ENCODE peak calls at places on chromosomes 12 and 14, in four cellular contexts. K is suprapubic skin, W is IMR-90, D is ovary. H is an unnamed sample. For H3K27me3, the result is how much of the 10 kb centered on the place peaks cover.

GRCh38 chr14:91327201-91327600 is 82.7 kb upstream of the GPR68 start:
- DNase-seq in K (no peak), W (no peak), D (no peak), H (no peak)

GRCh38 chr12:109723311-109723791 is 9.7 kb downstream of the FAM222A start:
- DNase-seq in K (no peak), W (no peak), D (no peak), H (no peak)

GRCh38 chr12:92034858-92035401 is 110.7 kb downstream of the BTG1 start:
- DNase-seq in K (no peak), W (peak), D (peak), H (peak)

GRCh38 chr12:49301759-49302158 is 6.8 kb downstream of the PRPH start:
- DNase-seq in K (no peak), W (no peak), D (no peak), H (no peak)

GRCh38 chr12:30067156-30067555 is 283.4 kb upstream of the TMTC1 start:
- DNase-seq in K (no peak), W (peak), D (no peak), H (no peak)

GRCh38 chr14:101242442-101243385 is 318.6 kb upstream of the DIO3 start:
- DNase-seq in K (peak), W (no peak), D (no peak), H (no peak)

GRCh38 chr14:60643443-60644402 is 5.6 kb downstream of the SIX1 start:
- DNase-seq in K (no peak), W (peak), D (no peak), H (no peak)

GRCh38 chr14:38839743-38840375 is 263.2 kb downstream of the SEC23A start:
- DNase-seq in K (no peak), W (no peak), D (no peak), H (no peak)

GRCh38 chr12:53499261-53500118 is at the start of gene MAP3K12:
- DNase-seq in K (peak), W (peak), D (peak), H (peak)

GRCh38 chr14:34678735-34679134 is 35.7 kb downstream of the CFL2 start:
- DNase-seq in K (no peak), W (no peak), D (no peak), H (no peak)

GRCh38 chr14:24362241-24362960 is 5.6 kb upstream of the NFATC4 start:
- DNase-seq in K (no peak), W (peak), D (no peak), H (no peak)

GRCh38 chr12:108175310-108175709 is 46.2 kb downstream of the WSCD2 start:
- DNase-seq in K (no peak), W (no peak), D (no peak), H (no peak)

GRCh38 chr14:89501381-89501780 is 84.3 kb upstream of the FOXN3 start:
- DNase-seq in K (no peak), W (peak), D (no peak), H (no peak)

GRCh38 chr14:60981626-60982455 is 796 bp downstream of the SLC38A6 start:
- DNase-seq in K (no peak), W (peak), D (no peak), H (peak)

GRCh38 chr12:5193569-5193968 is 149.9 kb downstream of the KCNA5 start:
- DNase-seq in K (no peak), W (no peak), D (no peak), H (no peak)

GRCh38 chr12:31204995-31205582 is 120.9 kb downstream of the SINHCAF start:
- DNase-seq in K (no peak), W (peak), D (no peak), H (no peak)

GRCh38 chr12:2054091-2055018 is 1.6 kb downstream of the CACNA1C start:
- DNase-seq in K (no peak), W (no peak), D (no peak), H (no peak)
- H3K27me3 ChIP-seq in K (half or more), W (under half), D (under half), H (under half)

DNA sequence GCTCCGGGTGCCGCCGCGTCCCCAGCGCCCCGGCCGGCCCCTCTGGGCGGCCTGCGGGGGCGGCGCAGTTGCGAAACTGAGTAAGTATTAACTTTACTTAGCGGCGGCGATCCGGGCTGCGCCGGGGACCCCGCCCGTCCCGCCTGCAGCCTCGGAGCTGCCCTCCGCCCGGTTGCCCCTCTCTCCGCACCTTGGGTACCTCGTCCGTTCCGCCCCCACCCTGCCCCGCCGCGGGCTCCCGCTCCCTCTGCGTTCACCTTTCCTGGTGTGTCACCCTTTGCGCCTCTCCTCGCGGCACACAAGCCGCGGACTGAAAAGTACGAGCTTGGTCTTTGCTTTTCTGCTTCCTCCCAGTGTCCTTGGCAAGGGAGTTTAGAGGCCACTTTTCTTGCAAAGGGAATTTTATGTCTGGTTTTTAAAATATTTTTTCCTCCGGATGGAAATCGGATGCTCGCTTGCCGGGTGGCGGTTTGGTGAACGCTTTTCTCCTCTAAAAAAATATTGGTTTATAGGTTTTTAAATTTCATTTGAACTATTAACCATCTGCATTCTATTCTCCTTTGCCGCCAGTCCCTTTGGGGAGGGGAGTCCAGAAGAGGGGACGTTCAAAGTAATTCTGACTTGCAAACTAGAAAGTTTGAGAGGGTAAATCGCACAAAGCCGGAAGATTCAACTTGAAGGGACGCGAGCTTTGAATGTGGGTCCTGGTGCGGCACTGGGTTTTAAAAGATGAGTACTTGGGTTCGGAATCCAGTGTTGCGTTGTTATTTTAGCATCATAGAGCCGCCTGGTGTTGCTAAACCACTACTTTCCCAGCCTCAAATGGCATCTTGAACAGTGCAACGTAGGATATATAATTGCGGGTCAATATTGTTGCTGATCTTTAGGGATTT is 833 bp downstream of the RASSF8 start:
- DNase-seq in K (no peak), W (peak), D (peak), H (peak)
- TF ChIP-seq POLR2A in K (peak), W (peak), D (peak), H (no peak)

DNA sequence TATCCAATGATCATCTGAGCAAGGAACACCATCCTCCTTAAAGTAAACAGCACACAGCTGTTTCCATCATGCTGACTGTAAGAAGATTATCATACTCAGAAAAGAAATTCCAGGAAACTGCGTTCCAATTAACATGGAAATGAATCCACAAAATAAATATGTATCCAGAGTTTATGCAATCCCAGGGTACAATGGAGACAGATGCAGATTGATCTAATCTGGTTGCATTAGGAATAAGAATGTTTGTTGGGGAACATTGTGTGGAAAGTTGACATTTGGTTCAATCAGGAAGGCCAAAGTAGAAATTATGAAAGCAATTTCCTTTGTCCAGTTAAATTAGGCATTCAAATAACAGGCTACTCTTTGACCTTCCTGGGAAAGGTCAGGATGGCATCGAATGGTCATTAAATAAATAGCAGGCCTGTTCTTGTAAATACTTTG is 236.9 kb upstream of the AMIGO2 start:
- DNase-seq in K (no peak), W (no peak), D (no peak), H (no peak)
- H3K27me3 ChIP-seq in K (under half), W (under half), D (under half), H (under half)

GRCh38 chr12:131847456-131847855 is 19.3 kb downstream of the MMP17 start:
- DNase-seq in K (no peak), W (no peak), D (no peak), H (no peak)
- TF ChIP-seq POLR2A in K (no peak), W (no peak), D (no peak), H (no peak)

DNA sequence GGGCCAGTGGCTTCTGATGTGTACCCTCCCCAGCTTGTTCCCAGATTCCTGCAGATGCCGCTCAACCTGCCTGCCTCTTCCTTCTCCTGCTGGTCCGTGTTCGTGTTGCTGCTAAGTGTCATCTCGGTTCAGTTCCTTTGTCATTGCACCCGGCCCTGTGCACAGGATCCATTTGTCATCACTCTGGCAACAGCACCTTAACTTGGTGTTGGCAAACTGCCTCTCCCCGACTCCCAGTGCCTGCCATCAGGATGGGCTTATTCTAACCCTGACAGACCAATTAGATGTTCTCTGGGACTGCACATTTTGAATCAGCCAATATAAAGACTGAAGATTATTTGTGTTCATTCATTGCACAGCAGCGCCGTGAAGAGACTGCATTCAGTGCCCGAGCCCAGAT is 73.3 kb downstream of the CCDC92 start:
- DNase-seq in K (no peak), W (no peak), D (no peak), H (no peak)
- H3K27me3 ChIP-seq in K (under half), W (under half), D (under half), H (under half)

GRCh38 chr12:69331482-69331845 is 16.7 kb upstream of the LYZ start:
- DNase-seq in K (no peak), W (no peak), D (no peak), H (no peak)

GRCh38 chr12:69331846-69332684 is 16.1 kb upstream of the LYZ start:
- DNase-seq in K (no peak), W (no peak), D (no peak), H (no peak)

GRCh38 chr12:69332815-69333358 is 15.3 kb upstream of the LYZ start:
- DNase-seq in K (no peak), W (no peak), D (no peak), H (no peak)

GRCh38 chr12:69330475-69331473 is 17.4 kb upstream of the LYZ start:
- DNase-seq in K (no peak), W (peak), D (peak), H (no peak)

GRCh38 chr12:69329669-69330428 is 18.3 kb upstream of the LYZ start:
- DNase-seq in K (no peak), W (no peak), D (no peak), H (no peak)
- TF ChIP-seq POLR2A in K (no peak), W (no peak), D (no peak), H (no peak)

DNA sequence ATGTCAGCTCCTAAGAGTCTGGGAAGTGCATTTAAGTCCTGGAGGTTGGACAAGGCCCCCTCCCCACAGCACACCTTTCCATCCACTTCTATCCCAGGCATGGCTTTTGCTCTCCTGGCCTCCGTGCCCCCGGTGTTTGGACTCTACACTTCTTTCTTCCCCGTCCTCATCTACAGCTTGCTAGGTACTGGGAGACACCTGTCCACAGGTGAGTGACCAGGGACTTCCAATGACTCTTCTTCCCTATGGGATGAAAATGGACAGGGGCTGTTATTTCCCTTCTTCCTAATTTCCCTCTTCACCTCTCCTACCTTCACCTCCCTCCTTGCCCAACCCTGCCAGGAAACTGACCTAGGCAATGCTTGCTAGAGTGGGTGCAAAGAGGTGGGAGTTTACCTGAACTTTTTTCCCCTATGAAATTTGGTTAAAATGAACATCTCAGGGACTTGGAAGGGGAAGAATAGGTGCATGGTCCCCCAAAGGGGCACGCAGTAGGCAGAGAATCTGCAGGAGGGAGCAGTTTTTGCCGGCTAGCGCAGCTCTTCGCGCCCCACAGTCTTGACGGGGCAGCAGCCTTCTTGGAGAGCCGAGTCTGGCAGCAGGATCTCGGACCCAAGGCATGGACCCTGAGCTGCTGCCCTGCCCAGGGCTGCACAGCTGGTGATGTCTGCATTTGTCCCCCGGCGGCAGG is 9.2 kb downstream of the ARHGEF25 start:
- DNase-seq in K (peak), W (no peak), D (no peak), H (no peak)
- H3K27me3 ChIP-seq in K (half or more), W (under half), D (under half), H (under half)

H was measured in tibial nerve.